ENCODE peak calls at places on chromosomes 1 and 21, in five cellular contexts. W is Caki2; B is activated gamma-delta T cell treated with anti-CD3 and anti-CD28 coated beads, Interleukin-2, amount 50 U/mL, for 16 hours; L is activated CD4-positive, alpha-beta T cell treated with anti-CD3 and anti-CD28 coated beads, Interleukin-2, amount 10 ng/mL, durations not matched to agents 7 days and 5 days; K is NCI-H345. X is an unnamed sample.

GRCh38 chr1:121443131-121443530 is 258.4 kb downstream of the SRGAP2C start:
- DNase-seq in W (no peak), B (no peak), L (no peak), K (no peak), X (no peak)

GRCh38 chr1:229427572-229427971 is 6.3 kb downstream of the ACTA1 start:
- DNase-seq in W (no peak), B (no peak), L (no peak), K (no peak), X (no peak)

GRCh38 chr21:25881524-25882376 is 147.0 kb downstream of the GABPA start:
- DNase-seq in W (peak), B (peak), L (peak), K (peak), X (peak)

GRCh38 chr1:58976294-58976693 is 192.4 kb upstream of the JUN start:
- DNase-seq in W (no peak), B (no peak), L (no peak), K (no peak), X (no peak)

GRCh38 chr1:26360051-26360806 is 6.3 kb upstream of the CRYBG2 start:
- DNase-seq in W (no peak), B (peak), L (peak), K (no peak), X (no peak)

GRCh38 chr1:27153927-27154358 is 982 bp downstream of the SLC9A1 start:
- DNase-seq in W (no peak), B (no peak), L (no peak), K (no peak), X (no peak)

GRCh38 chr1:226984521-226985238 is 44.6 kb downstream of the COQ8A start:
- DNase-seq in W (no peak), B (no peak), L (no peak), K (no peak), X (no peak)

GRCh38 chr1:17822741-17823426 is 67.8 kb downstream of the ACTL8 start:
- DNase-seq in W (no peak), B (no peak), L (no peak), K (no peak), X (no peak)

GRCh38 chr1:62875676-62876075 is 91.7 kb downstream of the ATG4C start:
- DNase-seq in W (no peak), B (no peak), L (no peak), K (no peak), X (no peak)

GRCh38 chr1:246989901-246990300 is 18.0 kb downstream of the ZNF695 start:
- DNase-seq in W (no peak), B (no peak), L (no peak), K (no peak), X (no peak)

GRCh38 chr1:191152776-191153175 is 675.1 kb upstream of the BRINP3 start:
- DNase-seq in W (no peak), B (no peak), L (no peak), K (no peak), X (no peak)

GRCh38 chr21:43645414-43645891 is 13.8 kb downstream of the HSF2BP start:
- DNase-seq in W (peak), B (no peak), L (peak), K (peak), X (peak)

GRCh38 chr1:156154317-156154749 is 948 bp downstream of the SEMA4A start:
- DNase-seq in W (no peak), B (no peak), L (peak), K (no peak), X (no peak)

GRCh38 chr1:234918216-234918841 is 210.3 kb downstream of the TOMM20 start:
- DNase-seq in W (no peak), B (no peak), L (no peak), K (no peak), X (peak)

GRCh38 chr1:98949166-98949565 is 55.5 kb downstream of the PLPPR5 start:
- DNase-seq in W (no peak), B (no peak), L (no peak), K (no peak), X (no peak)

GRCh38 chr1:206835186-206835585 is 30.2 kb upstream of the IL20 start:
- DNase-seq in W (no peak), B (no peak), L (no peak), K (peak), X (no peak)

GRCh38 chr1:211829343-211830054 is 1.1 kb downstream of the LPGAT1 start:
- DNase-seq in W (peak), B (no peak), L (no peak), K (peak), X (no peak)

GRCh38 chr1:147076442-147076841 is 95.8 kb downstream of the PRKAB2 start:
- DNase-seq in W (no peak), B (no peak), L (no peak), K (no peak), X (no peak)

GRCh38 chr1:15957221-15958090 is 18.4 kb downstream of the ZBTB17 start:
- DNase-seq in W (no peak), B (no peak), L (no peak), K (no peak), X (no peak)

GRCh38 chr1:101282314-101283087 is 45.7 kb downstream of the S1PR1 start:
- DNase-seq in W (no peak), B (no peak), L (no peak), K (no peak), X (peak)

GRCh38 chr1:145729661-145730436 is 10.6 kb downstream of the CD160 start:
- DNase-seq in W (no peak), B (no peak), L (no peak), K (no peak), X (no peak)

GRCh38 chr1:234866007-234866866 is 256.3 kb upstream of the IRF2BP2 start:
- DNase-seq in W (peak), B (no peak), L (no peak), K (no peak), X (no peak)

GRCh38 chr1:173867141-173867752 is 542 bp downstream of the GAS5 start:
- DNase-seq in W (no peak), B (peak), L (no peak), K (no peak), X (no peak)

GRCh38 chr1:168054117-168054516 is 82.6 kb downstream of the GPR161 start:
- DNase-seq in W (no peak), B (no peak), L (no peak), K (no peak), X (no peak)

GRCh38 chr1:230735447-230735846 is 11.7 kb upstream of the CAPN9 start:
- DNase-seq in W (no peak), B (no peak), L (no peak), K (no peak), X (no peak)